ENCODE peak calls at places on chromosomes 11 and 22, in six cellular contexts. P, C, N, K, I and V are unnamed samples.

GRCh38 chr11:77522215-77522614 is 48.3 kb upstream of the PAK1 start:
- DNase-seq in N (no peak), I (no peak), K (no peak), C (no peak), P (no peak), V (no peak)

GRCh38 chr11:73944901-73945300 is 5.9 kb upstream of the DNAJB13 start:
- DNase-seq in K (no peak), P (no peak), N (no peak), I (no peak), C (no peak), V (no peak)

GRCh38 chr22:25013634-25014033 is 61.1 kb downstream of the KIAA1671 start:
- DNase-seq in N (no peak), I (no peak), K (no peak), P (no peak), C (no peak), V (no peak)

GRCh38 chr22:29871684-29872083 is 11.3 kb upstream of the MTMR3 start:
- DNase-seq in C (no peak), I (no peak), P (no peak), K (no peak), N (peak; percentile 50), V (no peak)

GRCh38 chr11:3905080-3905953 is 49.9 kb downstream of the STIM1 start:
- DNase-seq in I (peak; percentile 38), C (peak; percentile 64), N (no peak), K (peak; percentile 84), P (peak; percentile 18), V (peak; percentile 17)

GRCh38 chr22:23306438-23306921 is 126.2 kb downstream of the BCR start:
- DNase-seq in I (no peak), P (no peak), C (no peak), N (no peak), K (no peak), V (no peak)

GRCh38 chr22:20953668-20954500 is 13.2 kb upstream of the AIFM3 start:
- DNase-seq in N (no peak), I (no peak), K (no peak), C (peak; percentile 35), P (no peak), V (no peak)

GRCh38 chr11:126978155-126978554 is 22.4 kb downstream of the KIRREL3 start:
- DNase-seq in P (no peak), I (no peak), C (no peak), K (no peak), N (no peak), V (no peak)

GRCh38 chr11:120547871-120548681 is 36.5 kb downstream of the GRIK4 start:
- DNase-seq in P (no peak), I (no peak), N (peak; percentile 77), K (peak; percentile 98), C (peak; percentile 97), V (no peak)

GRCh38 chr22:31538815-31539214 is 42.5 kb downstream of the SFI1 start:
- DNase-seq in C (no peak), P (no peak), K (no peak), I (no peak), N (no peak), V (peak; percentile 69)

GRCh38 chr22:22944268-22944985 is 56.8 kb downstream of the IGLL5 start:
- DNase-seq in C (no peak), I (no peak), P (no peak), N (no peak), K (no peak), V (peak; percentile 43)

GRCh38 chr22:38831166-38831945 is 12.5 kb downstream of the NPTXR start:
- DNase-seq in P (no peak), C (no peak), N (no peak), I (no peak), K (no peak), V (no peak)

GRCh38 chr11:119044708-119045107 is 12.3 kb downstream of the HYOU1 start:
- DNase-seq in C (no peak), K (no peak), I (no peak), N (no peak), P (no peak), V (no peak)

GRCh38 chr22:32164084-32164894 is 5.2 kb upstream of the C22orf42 start:
- DNase-seq in I (no peak), C (no peak), N (no peak), K (no peak), P (no peak), V (no peak)

GRCh38 chr11:120539681-120540369 is 28.3 kb downstream of the GRIK4 start:
- DNase-seq in I (no peak), C (peak; percentile 59), N (no peak), P (no peak), K (peak; percentile 53), V (no peak)

GRCh38 chr11:2927851-2928604 is 1.2 kb downstream of the PHLDA2 start:
- DNase-seq in C (no peak), I (no peak), K (peak; percentile 48), N (no peak), P (no peak), V (no peak)

GRCh38 chr11:1920909-1921575 is 1.5 kb downstream of the TNNT3 start:
- DNase-seq in C (no peak), N (no peak), K (no peak), P (no peak), I (no peak), V (no peak)

GRCh38 chr11:126415669-126416420 is 60.4 kb downstream of the ST3GAL4 start:
- DNase-seq in C (no peak), N (no peak), K (no peak), P (no peak), I (no peak), V (no peak)

GRCh38 chr11:129894281-129895125 is 875 bp downstream of the NFRKB start:
- DNase-seq in K (peak; percentile 17), P (no peak), C (no peak), I (no peak), N (no peak), V (no peak)

GRCh38 chr11:75369846-75370245 is 18.4 kb upstream of the ARRB1 start:
- DNase-seq in N (no peak), I (no peak), K (no peak), C (no peak), P (no peak), V (no peak)

GRCh38 chr11:3123761-3124733 is 41.1 kb downstream of the OSBPL5 start:
- DNase-seq in I (no peak), P (no peak), C (peak; percentile 95), N (no peak), K (peak; percentile 94), V (no peak)

GRCh38 chr11:24637520-24637919 is 140.7 kb downstream of the LUZP2 start:
- DNase-seq in K (no peak), I (no peak), C (no peak), P (no peak), N (no peak), V (no peak)

GRCh38 chr11:69510471-69511357 is 29.3 kb downstream of the LINC01488 start:
- DNase-seq in C (no peak), P (no peak), K (peak; percentile 29), N (no peak), I (no peak), V (no peak)

GRCh38 chr11:105811242-105811641 is 201.4 kb downstream of the GRIA4 start:
- DNase-seq in I (no peak), C (no peak), N (no peak), K (no peak), P (no peak), V (no peak)

GRCh38 chr11:76459299-76459698 is 14.5 kb downstream of the EMSY start:
- DNase-seq in I (no peak), N (no peak), P (no peak), C (no peak), K (no peak), V (no peak)

GRCh38 chr22:50173221-50173982 is 2.9 kb downstream of the PANX2 start:
- DNase-seq in K (no peak), C (no peak), N (no peak), P (no peak), I (no peak), V (no peak)

GRCh38 chr11:10378362-10378761 is 73.5 kb downstream of the ADM start:
- DNase-seq in N (no peak), C (no peak), K (no peak), P (no peak), I (no peak), V (no peak)

GRCh38 chr11:47056261-47056915 is 119.8 kb downstream of the CSTPP1 start:
- DNase-seq in N (no peak), C (no peak), P (no peak), K (peak; percentile 32), I (no peak), V (no peak)

GRCh38 chr11:100574894-100575769 is 112.0 kb upstream of the ARHGAP42 start:
- DNase-seq in K (no peak), C (no peak), P (no peak), I (no peak), N (peak; percentile 25), V (no peak)

GRCh38 chr11:118214210-118214914 is 10.4 kb downstream of the JAML start:
- DNase-seq in C (no peak), I (no peak), P (no peak), K (no peak), N (no peak), V (no peak)

GRCh38 chr22:50268655-50269113 is 1.5 kb downstream of the MAPK11 start:
- DNase-seq in C (no peak), P (no peak), K (no peak), I (no peak), N (no peak), V (no peak)

GRCh38 chr11:90997241-90997640 is 774.4 kb upstream of the CHORDC1 start:
- DNase-seq in P (no peak), C (no peak), K (no peak), N (no peak), I (no peak), V (no peak)

GRCh38 chr11:115206365-115207022 is 297.7 kb downstream of the CADM1 start:
- DNase-seq in N (no peak), I (no peak), K (no peak), C (no peak), P (no peak), V (no peak)

GRCh38 chr11:75468534-75469340 is 35.7 kb upstream of the KLHL35 start:
- DNase-seq in K (peak; percentile 17), N (peak; percentile 33), I (no peak), C (no peak), P (no peak), V (no peak)

GRCh38 chr22:43110927-43111623 is 525 bp downstream of the BIK start:
- DNase-seq in C (no peak), N (peak; percentile 29), P (peak; percentile 23), I (no peak), K (no peak), V (no peak)

GRCh38 chr11:112172362-112172994 is 2.8 kb upstream of the BCO2 start:
- DNase-seq in N (no peak), I (no peak), K (peak; percentile 45), P (no peak), C (no peak), V (no peak)

GRCh38 chr11:77027275-77027674 is 6.9 kb upstream of the B3GNT6 start:
- DNase-seq in P (no peak), I (no peak), K (peak; percentile 25), C (no peak), N (no peak), V (no peak)

GRCh38 chr11:22337571-22338464 is at the start of gene SLC17A6:
- DNase-seq in P (no peak), N (peak; percentile 31), K (peak; percentile 13), I (no peak), C (no peak), V (no peak)

GRCh38 chr11:30908272-30908671 is 322.1 kb upstream of the MPPED2 start:
- DNase-seq in C (no peak), I (no peak), K (no peak), N (no peak), P (no peak), V (no peak)